ENCODE peak calls at places on chromosomes 3 and 15, in six cellular contexts. T, X, N, F, R and C are unnamed samples.

GRCh38 chr3:36707623-36708409 is 56.5 kb downstream of the DCLK3 start:
- DNase-seq in T (no peak), X (peak; percentile 59), N (peak; percentile 87), F (no peak), R (no peak), C (peak; percentile 44)

GRCh38 chr3:187746479-187747335 is 1.4 kb upstream of the BCL6 start:
- DNase-seq in T (no peak), X (peak; percentile 67), N (peak; percentile 45), F (peak; percentile 50), R (peak; percentile 46), C (peak; percentile 52)

GRCh38 chr3:5565026-5565425 is 377.5 kb downstream of the EDEM1 start:
- DNase-seq in T (no peak), X (no peak), N (no peak), F (no peak), R (no peak), C (no peak)

GRCh38 chr3:66115858-66116654 is 77.3 kb upstream of the MAGI1 start:
- DNase-seq in T (peak; percentile 80), X (peak; percentile 98), N (peak; percentile 84), F (peak; percentile 86), R (no peak), C (peak; percentile 96)

GRCh38 chr3:150050510-150050909 is 79.8 kb upstream of the PFN2 start:
- DNase-seq in T (no peak), X (no peak), N (no peak), F (no peak), R (no peak), C (no peak)

GRCh38 chr3:122245513-122246174 is 62.2 kb downstream of the CASR start:
- DNase-seq in T (peak; percentile 29), X (peak; percentile 20), N (peak; percentile 42), F (no peak), R (no peak), C (peak; percentile 4)

GRCh38 chr15:70252056-70252935 is 154.6 kb upstream of the TLE3 start:
- DNase-seq in T (no peak), X (no peak), N (peak; percentile 52), F (no peak), R (no peak), C (no peak)

GRCh38 chr3:77479021-77479420 is 439.1 kb downstream of the ROBO2 start:
- DNase-seq in T (no peak), X (no peak), N (no peak), F (no peak), R (no peak), C (no peak)

GRCh38 chr15:81548350-81549116 is 174.5 kb upstream of the TMC3 start:
- DNase-seq in T (no peak), X (no peak), N (peak; percentile 20), F (no peak), R (no peak), C (peak; percentile 1)

GRCh38 chr3:156449712-156450574 is 105.0 kb downstream of the SSR3 start:
- DNase-seq in T (peak; percentile 8), X (peak; percentile 65), N (peak; percentile 58), F (peak; percentile 44), R (no peak), C (peak; percentile 68)

GRCh38 chr15:45338417-45338816 is 39.9 kb downstream of the GATM start:
- DNase-seq in T (no peak), X (no peak), N (no peak), F (no peak), R (no peak), C (no peak)

DNA sequence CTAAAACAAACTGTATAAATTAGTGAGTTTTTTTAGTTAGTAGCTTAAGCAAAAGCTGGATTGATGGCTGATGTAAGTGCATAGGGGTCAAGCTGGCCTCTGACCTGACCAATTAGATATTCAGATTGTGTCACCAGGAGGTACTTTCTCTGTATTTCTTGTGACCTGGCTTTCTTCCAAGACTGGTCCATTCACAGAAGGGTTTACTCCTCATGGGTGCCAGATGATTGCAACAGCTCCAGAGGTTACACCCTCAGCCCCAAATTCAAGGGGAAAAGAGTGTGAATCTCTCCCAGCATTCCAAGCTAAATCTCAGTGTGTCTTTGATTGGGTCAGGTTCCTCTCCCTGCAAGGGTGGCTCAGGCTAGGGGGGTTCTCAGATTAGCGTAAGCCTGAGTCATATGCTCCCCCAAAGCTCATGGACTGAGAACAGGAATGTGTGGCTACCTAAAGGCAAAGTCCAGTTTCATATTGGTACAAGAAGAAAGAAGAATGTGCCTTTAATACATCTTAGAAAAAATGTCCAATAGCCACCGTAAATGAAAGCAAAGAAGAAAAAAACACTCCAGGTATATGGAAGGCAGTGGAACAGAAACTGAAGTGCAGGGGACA is 16.5 kb downstream of the PML start:
- DNase-seq in T (no peak), X (peak; percentile 51), N (no peak), F (no peak), R (no peak), C (peak; percentile 59)
- H3K4me3 ChIP-seq in T (no peak overlapping the region), X (no peak overlapping the region), N (no peak overlapping the region), F (no peak overlapping the region), R (no peak overlapping the region), C (no peak overlapping the region)

GRCh38 chr3:31695280-31696008 is 162.7 kb downstream of the STT3B start:
- DNase-seq in T (no peak), X (peak; percentile 44), N (peak; percentile 17), F (no peak), R (no peak), C (no peak)
- TF ChIP-seq CTCF in T (peak; percentile 18), X (peak; percentile 52), N (no peak), F (no peak), R (no peak), C (peak; percentile 14)

GRCh38 chr3:182259579-182259978 is 533.7 kb upstream of the ATP11B start:
- DNase-seq in T (no peak), X (no peak), N (no peak), F (peak; percentile 18), R (peak; percentile 10), C (no peak)

GRCh38 chr3:182258538-182259177 is 534.6 kb upstream of the ATP11B start:
- DNase-seq in T (no peak), X (peak; percentile 45), N (peak; percentile 67), F (no peak), R (no peak), C (no peak)

GRCh38 chr3:182252802-182253201 is 540.5 kb upstream of the ATP11B start:
- DNase-seq in T (no peak), X (no peak), N (no peak), F (no peak), R (no peak), C (no peak)

GRCh38 chr3:182257361-182257760 is 535.9 kb upstream of the ATP11B start:
- DNase-seq in T (no peak), X (no peak), N (no peak), F (no peak), R (no peak), C (no peak)

DNA sequence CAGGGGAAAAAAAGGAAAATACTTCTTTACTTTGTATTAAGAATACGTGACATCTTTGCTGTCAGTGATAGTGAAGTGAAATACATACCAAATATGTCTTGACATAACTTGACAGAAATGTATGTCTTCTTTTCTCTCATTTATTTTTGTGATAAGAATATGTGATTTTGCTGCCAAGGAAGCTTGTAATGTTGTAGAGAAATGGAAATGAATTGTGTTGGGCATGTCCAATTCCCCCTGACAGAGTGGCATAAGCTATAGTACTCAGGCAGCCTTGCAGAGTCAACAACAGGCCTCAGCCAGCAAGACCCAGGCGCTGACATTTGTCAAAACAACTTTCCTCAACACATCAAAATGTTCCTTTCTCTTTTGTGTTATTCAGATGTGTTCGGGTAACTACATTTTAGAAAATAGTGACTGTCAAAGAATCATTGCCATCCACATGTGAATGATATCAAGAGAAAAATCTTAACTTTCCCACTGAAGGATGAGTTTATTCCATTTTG is 538.2 kb upstream of the ATP11B start:
- DNase-seq in T (no peak), X (no peak), N (no peak), F (no peak), R (no peak), C (no peak)
- H3K4me3 ChIP-seq in T (no peak overlapping the region), X (no peak overlapping the region), N (no peak overlapping the region), F (no peak overlapping the region), R (no peak overlapping the region), C (no peak overlapping the region)

GRCh38 chr3:62439176-62439813 is 65.9 kb upstream of the FEZF2 start:
- DNase-seq in T (no peak), X (no peak), N (no peak), F (no peak), R (no peak), C (no peak)
- TF ChIP-seq CTCF in T (no peak), X (no peak), N (no peak), F (no peak), R (no peak), C (no peak)

GRCh38 chr3:158732856-158733200 is 571 bp upstream of the RARRES1 start:
- DNase-seq in T (no peak), X (no peak), N (no peak), F (no peak), R (no peak), C (no peak)
- H3K4me3 ChIP-seq in T (peak overlapping the region; percentile 60), X (peak overlapping the region; percentile 68), N (peak overlapping the region; percentile 41), F (no peak overlapping the region), R (peak overlapping the region; percentile 71), C (peak overlapping the region; percentile 57)

DNA sequence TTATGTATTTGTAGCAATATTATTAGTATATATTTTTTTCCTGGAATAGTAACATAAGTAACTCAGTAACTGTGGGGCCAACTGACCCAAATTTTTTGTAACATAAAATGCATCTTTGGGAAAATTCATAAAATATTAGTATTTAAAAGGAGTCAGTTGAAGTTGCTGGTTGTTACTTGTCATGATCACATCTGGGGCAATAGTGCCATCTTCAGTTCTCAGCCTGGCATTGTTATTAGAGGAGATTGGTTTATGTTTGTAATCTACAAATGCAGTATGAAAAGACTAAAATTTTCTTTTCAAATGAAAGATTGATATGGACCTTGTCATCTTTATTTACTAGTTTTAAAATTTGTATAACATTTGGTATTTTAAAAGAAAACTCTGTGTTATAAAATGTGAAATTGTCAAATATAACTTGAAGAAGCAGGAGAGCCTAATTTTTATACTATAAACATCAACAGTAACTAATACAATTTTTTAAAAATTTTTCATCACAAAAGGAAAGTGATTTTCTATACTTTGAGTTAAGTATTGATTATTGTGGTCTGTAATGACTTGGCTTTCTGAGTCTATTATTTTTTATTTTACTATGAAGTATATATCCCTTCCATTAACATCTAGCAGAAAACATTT is 38.8 kb upstream of the MLF1 start:
- DNase-seq in T (no peak), X (peak; percentile 79), N (peak; percentile 65), F (no peak), R (no peak), C (peak; percentile 28)
- TF ChIP-seq CTCF in T (peak; percentile 66), X (peak; percentile 70), N (peak; percentile 72), F (no peak), R (no peak), C (peak; percentile 65)

GRCh38 chr3:168865022-168865551 is 769.4 kb upstream of the GOLIM4 start:
- DNase-seq in T (no peak), X (peak; percentile 65), N (peak; percentile 46), F (no peak), R (no peak), C (peak; percentile 70)
- H3K4me3 ChIP-seq in T (no peak overlapping the region), X (no peak overlapping the region), N (no peak overlapping the region), F (no peak overlapping the region), R (no peak overlapping the region), C (no peak overlapping the region)